ENCODE peak calls at places on chromosome 2, in nine cellular contexts. I, E, T, K, R, Q, A, D and P are unnamed samples.

GRCh38 chr2:64311948-64312621 is 141.9 kb upstream of the LGALSL start:
- DNase-seq in I (peak), E (peak), T (peak), K (peak), R (peak), Q (peak), A (peak), D (peak), P (no peak)

GRCh38 chr2:200308421-200309295 is 2.2 kb downstream of the SPATS2L start:
- DNase-seq in I (no peak), E (no peak), T (no peak), K (no peak), R (no peak), Q (no peak), A (no peak), D (no peak), P (no peak)

GRCh38 chr2:205892141-205893064 is 193.6 kb downstream of the INO80D start:
- DNase-seq in I (no peak), E (no peak), T (peak), K (peak), R (peak), Q (peak), A (no peak), D (no peak), P (no peak)

GRCh38 chr2:70011335-70011734 is 49.9 kb upstream of the ASPRV1 start:
- DNase-seq in I (no peak), E (no peak), T (peak), K (no peak), R (no peak), Q (no peak), A (no peak), D (no peak), P (no peak)

GRCh38 chr2:174780191-174780590 is 15.9 kb upstream of the CHRNA1 start:
- DNase-seq in I (no peak), E (no peak), T (no peak), K (no peak), R (no peak), Q (no peak), A (no peak), D (no peak), P (no peak)

GRCh38 chr2:226559536-226559935 is 240.1 kb downstream of the IRS1 start:
- DNase-seq in I (no peak), E (no peak), T (no peak), K (no peak), R (no peak), Q (no peak), A (no peak), D (no peak), P (no peak)

GRCh38 chr2:186702499-186702898 is 8.6 kb downstream of the FAM171B start:
- DNase-seq in I (no peak), E (no peak), T (no peak), K (no peak), R (no peak), Q (no peak), A (no peak), D (no peak), P (no peak)

GRCh38 chr2:121104721-121105141 is 180.3 kb downstream of the TFCP2L1 start:
- DNase-seq in I (no peak), E (no peak), T (no peak), K (no peak), R (no peak), Q (no peak), A (no peak), D (no peak), P (peak)

GRCh38 chr2:167966367-167966766 is 281.0 kb downstream of the STK39 start:
- DNase-seq in I (no peak), E (no peak), T (no peak), K (no peak), R (no peak), Q (no peak), A (no peak), D (no peak), P (no peak)

GRCh38 chr2:225040862-225041209 is 1.4 kb downstream of the DOCK10 start:
- DNase-seq in I (peak), E (no peak), T (peak), K (peak), R (no peak), Q (peak), A (no peak), D (no peak), P (peak)

GRCh38 chr2:1739961-1740713 is 4.2 kb downstream of the PXDN start:
- DNase-seq in I (no peak), E (peak), T (peak), K (no peak), R (no peak), Q (peak), A (no peak), D (no peak), P (peak)
- H3K4me3 ChIP-seq in I (no peak), E (no peak), T (no peak), K (no peak), R (no peak), Q (no peak), A (no peak), D (no peak), P (no peak)

GRCh38 chr2:201965550-201965949 is 68.1 kb upstream of the FZD7 start:
- DNase-seq in I (peak), E (no peak), T (no peak), K (no peak), R (no peak), Q (no peak), A (no peak), D (no peak), P (no peak)
- TF ChIP-seq CTCF in I (peak), E (no peak), T (no peak), K (peak), R (no peak), Q (no peak), A (peak), D (peak), P (no peak)

GRCh38 chr2:96844405-96844808 is 586 bp upstream of the ANKRD23 start:
- DNase-seq in I (no peak), E (no peak), T (no peak), K (no peak), R (no peak), Q (no peak), A (no peak), D (no peak), P (no peak)
- TF ChIP-seq POLR2A in I (no peak), E (no peak), T (no peak), K (no peak), R (no peak), Q (no peak), A (no peak), D (no peak), P (no peak)

DNA sequence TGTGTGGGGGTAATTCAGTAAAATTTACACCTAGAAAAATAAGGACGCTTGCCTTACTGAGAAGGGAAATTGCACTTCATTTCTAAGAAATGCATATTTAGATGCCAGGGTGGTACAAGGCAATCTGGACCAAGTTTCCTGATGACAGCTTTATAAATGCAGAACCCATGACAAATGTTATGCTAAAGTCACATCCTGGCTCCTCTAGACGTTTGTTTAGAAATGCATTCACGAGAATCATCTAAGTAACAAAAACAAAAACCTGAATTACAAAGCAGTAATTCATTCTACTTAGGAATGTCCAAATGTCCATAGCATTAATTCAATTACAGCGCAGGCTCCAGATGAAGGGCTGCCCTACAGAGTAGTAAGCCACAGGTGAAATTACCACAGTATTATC is 49.8 kb downstream of the REV1 start:
- DNase-seq in I (no peak), E (no peak), T (no peak), K (no peak), R (no peak), Q (no peak), A (no peak), D (no peak), P (no peak)
- H3K4me3 ChIP-seq in I (no peak), E (no peak), T (no peak), K (no peak), R (no peak), Q (no peak), A (no peak), D (no peak), P (no peak)

DNA sequence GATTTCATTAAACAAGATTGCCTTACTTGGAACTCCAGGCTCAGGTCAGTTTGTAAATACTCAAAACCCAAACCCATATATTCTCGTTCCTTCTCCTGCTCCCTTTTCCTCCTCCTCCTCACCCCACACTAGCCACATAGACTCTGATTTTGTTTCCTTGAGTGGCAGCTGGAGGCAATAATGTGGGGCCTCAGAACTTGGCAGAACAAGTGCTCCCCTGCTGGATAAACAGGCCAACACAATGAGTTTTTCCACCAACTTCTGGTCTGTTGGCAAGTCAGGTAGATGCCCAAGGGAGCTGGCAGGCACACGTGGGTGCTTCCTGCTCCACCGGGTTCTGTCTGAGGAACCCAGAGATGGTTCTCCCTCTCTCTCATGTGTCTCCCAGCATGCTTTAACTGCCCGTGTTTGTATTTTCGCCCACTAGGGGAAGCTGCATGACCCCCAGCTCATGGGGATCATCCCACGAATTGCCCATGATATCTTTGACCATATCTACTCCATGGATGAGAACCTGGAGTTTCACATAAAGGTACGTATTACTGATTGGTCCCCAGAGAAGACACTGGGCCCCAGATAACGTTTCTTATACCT is 61.9 kb downstream of the KIF5C start:
- DNase-seq in I (peak), E (no peak), T (no peak), K (no peak), R (no peak), Q (no peak), A (no peak), D (no peak), P (no peak)
- TF ChIP-seq CTCF in I (no peak), E (no peak), T (no peak), K (no peak), R (no peak), Q (no peak), A (no peak), D (no peak), P (no peak)

DNA sequence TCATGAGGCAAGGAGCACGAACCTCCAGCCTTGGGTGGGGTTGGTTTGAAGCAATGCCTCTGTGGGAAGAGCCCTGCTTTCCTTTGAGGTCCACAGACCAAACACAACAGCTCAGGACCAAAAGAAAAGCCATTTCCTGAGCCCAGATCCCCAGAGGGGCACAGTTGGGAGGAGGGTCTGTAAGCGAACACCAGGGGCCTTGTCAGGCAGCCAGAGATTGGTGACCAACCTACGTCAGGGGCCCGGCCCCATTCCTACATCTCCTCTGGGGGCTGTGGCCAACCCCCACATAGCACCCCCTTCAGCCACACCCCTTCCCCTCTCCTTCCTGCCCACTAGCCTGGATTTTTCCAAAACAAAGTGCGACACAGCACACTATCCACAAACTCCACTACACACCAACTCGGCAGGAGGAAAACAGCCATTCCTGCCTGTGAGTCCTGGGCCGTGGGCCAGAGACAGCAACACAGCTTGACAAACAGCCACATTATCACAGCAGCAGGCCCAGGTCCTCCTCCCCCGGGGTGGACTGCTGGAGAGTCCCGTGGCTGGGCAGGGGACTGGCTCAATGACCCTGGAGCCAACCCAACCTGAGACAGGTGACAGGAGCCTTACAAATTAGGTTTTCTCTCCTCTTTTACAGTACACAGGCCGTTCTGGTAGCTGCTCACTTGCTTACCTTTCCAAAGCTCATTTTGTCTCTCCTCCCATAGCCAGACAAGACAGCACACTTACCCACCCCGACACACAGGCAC is 98.8 kb downstream of the TNS1 start:
- DNase-seq in I (no peak), E (peak), T (peak), K (peak), R (peak), Q (peak), A (no peak), D (peak), P (no peak)
- TF ChIP-seq POLR2A in I (no peak), E (peak), T (peak), K (peak), R (no peak), Q (no peak), A (no peak), D (peak), P (no peak)

GRCh38 chr2:217650229-217650628 is 352.6 kb downstream of the TNS1 start:
- DNase-seq in I (peak), E (no peak), T (no peak), K (no peak), R (no peak), Q (no peak), A (peak), D (no peak), P (no peak)
- H3K4me3 ChIP-seq in I (no peak), E (no peak), T (no peak), K (no peak), R (no peak), Q (no peak), A (no peak), D (no peak), P (no peak)

GRCh38 chr2:60118917-60119316 is 434.5 kb downstream of the BCL11A start:
- DNase-seq in I (no peak), E (no peak), T (no peak), K (no peak), R (no peak), Q (no peak), A (no peak), D (no peak), P (no peak)

GRCh38 chr2:60118061-60118460 is 435.4 kb downstream of the BCL11A start:
- DNase-seq in I (no peak), E (no peak), T (no peak), K (no peak), R (no peak), Q (no peak), A (no peak), D (no peak), P (no peak)

GRCh38 chr2:60116167-60116870 is 437.1 kb downstream of the BCL11A start:
- DNase-seq in I (no peak), E (no peak), T (no peak), K (no peak), R (no peak), Q (no peak), A (no peak), D (no peak), P (no peak)

GRCh38 chr2:60119778-60120177 is 433.7 kb downstream of the BCL11A start:
- DNase-seq in I (no peak), E (no peak), T (no peak), K (no peak), R (no peak), Q (no peak), A (no peak), D (no peak), P (no peak)
- TF ChIP-seq CTCF in I (no peak), E (no peak), T (no peak), K (peak), R (no peak), Q (no peak), A (no peak), D (peak), P (no peak)

DNA sequence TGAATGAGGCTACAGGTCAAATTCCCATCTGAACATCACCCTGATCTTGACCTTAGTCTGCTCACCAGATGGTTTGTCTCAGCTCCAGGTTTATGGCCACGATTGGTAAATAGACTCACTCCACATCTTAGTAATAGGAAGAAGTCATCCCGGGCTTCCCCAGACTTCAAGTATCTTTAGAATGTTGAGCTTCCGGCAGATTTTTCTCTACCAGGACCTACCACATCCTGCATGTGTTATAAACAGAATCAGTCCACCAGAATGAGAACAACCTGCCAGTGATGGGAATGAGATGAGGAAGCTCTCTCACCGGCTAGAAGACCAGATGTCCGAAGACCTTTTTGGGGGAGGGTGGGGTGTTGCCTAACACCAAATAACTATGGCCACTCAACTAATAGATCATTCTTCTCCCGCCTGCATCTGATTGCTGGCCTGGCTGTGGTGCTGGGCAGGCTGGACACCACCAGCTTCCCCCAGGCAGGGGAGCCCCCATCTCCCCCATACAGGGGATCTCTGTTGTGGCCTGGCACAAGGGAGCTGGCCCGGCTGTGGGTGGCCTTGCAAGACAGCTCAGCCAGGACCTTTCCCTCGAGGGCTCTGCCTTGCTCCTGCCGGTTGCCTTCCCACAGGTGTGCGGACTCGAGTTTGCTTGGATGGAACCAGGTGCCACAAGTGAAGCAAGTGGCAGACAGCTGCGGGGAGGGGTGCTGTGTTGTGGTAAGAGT is 88.5 kb downstream of the SH3RF3 start:
- DNase-seq in I (no peak), E (peak), T (peak), K (peak), R (peak), Q (no peak), A (no peak), D (no peak), P (no peak)
- TF ChIP-seq POLR2A in I (no peak), E (no peak), T (no peak), K (no peak), R (no peak), Q (no peak), A (no peak), D (no peak), P (no peak)

DNA sequence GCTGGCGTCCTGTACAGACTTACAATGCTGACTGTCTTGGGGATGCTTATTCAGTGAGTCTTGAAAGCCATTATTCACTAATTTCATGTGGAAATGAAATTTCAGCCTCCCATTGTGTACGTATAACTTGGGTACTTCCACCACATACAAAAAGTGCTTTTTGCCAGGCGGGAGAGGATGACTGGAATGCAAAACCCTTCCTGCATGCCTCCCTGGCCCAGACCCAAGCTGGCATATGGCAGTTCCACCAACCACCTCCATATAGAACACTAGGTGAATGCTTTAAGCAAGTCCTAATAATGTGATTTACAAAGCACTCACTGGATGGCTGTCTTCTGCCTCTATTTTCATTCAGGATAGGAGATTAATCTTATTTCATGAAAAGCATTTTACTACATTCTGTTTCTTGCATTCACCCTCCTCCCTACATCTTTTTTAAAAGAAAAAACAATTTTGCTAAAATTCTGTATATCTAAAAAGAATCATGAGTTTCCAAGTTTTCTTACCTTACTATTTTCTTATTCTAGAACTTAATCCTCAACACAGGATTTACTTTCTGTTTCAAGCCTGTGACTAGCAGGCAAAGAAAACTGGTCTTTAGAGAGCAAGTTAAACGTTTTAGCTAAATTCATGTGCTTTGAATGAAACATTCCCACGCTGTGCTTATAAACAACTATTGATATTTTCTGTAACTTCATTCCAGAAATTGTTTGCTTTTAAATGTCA is 327.6 kb downstream of the NCKAP5 start:
- DNase-seq in I (no peak), E (no peak), T (no peak), K (no peak), R (no peak), Q (no peak), A (no peak), D (no peak), P (no peak)
- H3K4me3 ChIP-seq in I (no peak), E (no peak), T (peak), K (no peak), R (peak), Q (no peak), A (no peak), D (peak), P (no peak)